ENCODE peak calls at places on chromosomes 4 and X, in four cellular contexts. One of them, this sample, is unnamed.

GRCh38 chr4:99841143-99841542 is 24.5 kb downstream of the DAPP1 start:
- DNase-seq in HL-60: no peak
- DNase-seq in vagina: no peak
- DNase-seq in ascending aorta: no peak
- DNase-seq in this sample: no peak

GRCh38 chr4:96649536-96649935 is 809.6 kb downstream of the PDHA2 start:
- DNase-seq in HL-60: no peak
- DNase-seq in ascending aorta: no peak
- DNase-seq in vagina: no peak
- DNase-seq in this sample: peak; percentile 65

GRCh38 chr4:111963158-111963557 is 182.1 kb upstream of the FAM241A start:
- DNase-seq in vagina: no peak
- DNase-seq in ascending aorta: no peak
- DNase-seq in HL-60: no peak
- DNase-seq in this sample: no peak

GRCh38 chrX:106802388-106803275 is at the start of gene TBC1D8B:
- DNase-seq in ascending aorta: peak; percentile 22
- DNase-seq in vagina: peak; percentile 91
- DNase-seq in HL-60: no peak
- DNase-seq in this sample: peak; percentile 92

GRCh38 chr4:1720163-1720983 is 750 bp downstream of the TMEM129 start:
- DNase-seq in vagina: no peak
- DNase-seq in ascending aorta: no peak
- DNase-seq in HL-60: peak; percentile 65
- DNase-seq in this sample: peak; percentile 30

GRCh38 chr4:79049840-79050520 is 110.7 kb upstream of the PAQR3 start:
- DNase-seq in ascending aorta: no peak
- DNase-seq in vagina: no peak
- DNase-seq in HL-60: no peak
- DNase-seq in this sample: peak; percentile 9

GRCh38 chrX:155612312-155613224 is at the start of gene TMLHE:
- DNase-seq in vagina: no peak
- DNase-seq in ascending aorta: peak; percentile 9
- DNase-seq in HL-60: peak; percentile 59
- DNase-seq in this sample: peak; percentile 57

GRCh38 chr4:168739851-168740250 is 243.0 kb downstream of the PALLD start:
- DNase-seq in vagina: no peak
- DNase-seq in HL-60: no peak
- DNase-seq in ascending aorta: no peak
- DNase-seq in this sample: no peak

GRCh38 chr4:1910643-1911042 is 39.5 kb downstream of the NSD2 start:
- DNase-seq in HL-60: peak; percentile 51
- DNase-seq in ascending aorta: no peak
- DNase-seq in vagina: no peak
- DNase-seq in this sample: peak; percentile 68

GRCh38 chr4:185669288-185669687 is 134.0 kb upstream of the PDLIM3 start:
- DNase-seq in HL-60: no peak
- DNase-seq in ascending aorta: no peak
- DNase-seq in vagina: no peak
- DNase-seq in this sample: no peak

GRCh38 chr4:11467931-11468330 is 39.2 kb upstream of the HS3ST1 start:
- DNase-seq in ascending aorta: no peak
- DNase-seq in vagina: no peak
- DNase-seq in HL-60: no peak
- DNase-seq in this sample: no peak

GRCh38 chr4:13522282-13523104 is 21.8 kb downstream of the NKX3-2 start:
- DNase-seq in ascending aorta: no peak
- DNase-seq in HL-60: no peak
- DNase-seq in vagina: no peak
- DNase-seq in this sample: no peak

GRCh38 chr4:18318682-18319410 is 297.3 kb upstream of the LCORL start:
- DNase-seq in vagina: no peak
- DNase-seq in ascending aorta: no peak
- DNase-seq in HL-60: no peak
- DNase-seq in this sample: no peak

GRCh38 chrX:13750204-13750603 is 15.7 kb downstream of the OFD1 start:
- DNase-seq in ascending aorta: no peak
- DNase-seq in HL-60: peak; percentile 49
- DNase-seq in vagina: no peak
- DNase-seq in this sample: peak; percentile 51

GRCh38 chr4:4869380-4869723 is 9.9 kb downstream of the MSX1 start:
- DNase-seq in vagina: no peak
- DNase-seq in ascending aorta: no peak
- DNase-seq in HL-60: no peak
- DNase-seq in this sample: no peak

GRCh38 chrX:12672362-12673106 is 118.7 kb upstream of the PRPS2 start:
- DNase-seq in HL-60: no peak
- DNase-seq in vagina: no peak
- DNase-seq in ascending aorta: no peak
- DNase-seq in this sample: no peak

GRCh38 chr4:125904802-125905201 is 590.0 kb downstream of the FAT4 start:
- DNase-seq in HL-60: no peak
- DNase-seq in vagina: no peak
- DNase-seq in ascending aorta: no peak
- DNase-seq in this sample: no peak

GRCh38 chr4:142846729-142847606 is 867 bp upstream of the INPP4B start:
- DNase-seq in vagina: no peak
- DNase-seq in HL-60: no peak
- DNase-seq in ascending aorta: no peak
- DNase-seq in this sample: peak; percentile 14

GRCh38 chr4:98745372-98745771 is 87.0 kb upstream of the TSPAN5 start:
- DNase-seq in ascending aorta: no peak
- DNase-seq in HL-60: peak; percentile 31
- DNase-seq in vagina: no peak
- DNase-seq in this sample: no peak

GRCh38 chr4:148116264-148116663 is 325.9 kb downstream of the NR3C2 start:
- DNase-seq in ascending aorta: no peak
- DNase-seq in HL-60: peak; percentile 10
- DNase-seq in vagina: no peak
- DNase-seq in this sample: peak; percentile 83

GRCh38 chr4:55503164-55503563 is 43.5 kb downstream of the CLOCK start:
- DNase-seq in vagina: no peak
- DNase-seq in ascending aorta: no peak
- DNase-seq in HL-60: no peak
- DNase-seq in this sample: peak; percentile 70

GRCh38 chr4:105022811-105023667 is 123.6 kb upstream of the TET2 start:
- DNase-seq in HL-60: peak; percentile 59
- DNase-seq in ascending aorta: no peak
- DNase-seq in vagina: no peak
- DNase-seq in this sample: peak; percentile 77

GRCh38 chrX:149006235-149006634 is 498.9 kb downstream of the IDS start:
- DNase-seq in HL-60: no peak
- DNase-seq in ascending aorta: no peak
- DNase-seq in vagina: no peak
- DNase-seq in this sample: no peak

GRCh38 chr4:40395908-40396806 is 61.0 kb downstream of the CHRNA9 start:
- DNase-seq in HL-60: no peak
- DNase-seq in vagina: no peak
- DNase-seq in ascending aorta: no peak
- DNase-seq in this sample: peak; percentile 45

GRCh38 chrX:103919336-103919682 is 43.1 kb upstream of the TMSB15B start:
- DNase-seq in vagina: no peak
- DNase-seq in ascending aorta: no peak
- DNase-seq in HL-60: no peak
- DNase-seq in this sample: peak; percentile 56

GRCh38 chr4:108031427-108032083 is 41.9 kb downstream of the HADH start:
- DNase-seq in HL-60: no peak
- DNase-seq in ascending aorta: no peak
- DNase-seq in vagina: no peak
- DNase-seq in this sample: no peak

GRCh38 chrX:11472381-11472780 is 179.2 kb downstream of the AMELX start:
- DNase-seq in ascending aorta: no peak
- DNase-seq in vagina: no peak
- DNase-seq in HL-60: no peak
- DNase-seq in this sample: peak; percentile 32

DNA sequence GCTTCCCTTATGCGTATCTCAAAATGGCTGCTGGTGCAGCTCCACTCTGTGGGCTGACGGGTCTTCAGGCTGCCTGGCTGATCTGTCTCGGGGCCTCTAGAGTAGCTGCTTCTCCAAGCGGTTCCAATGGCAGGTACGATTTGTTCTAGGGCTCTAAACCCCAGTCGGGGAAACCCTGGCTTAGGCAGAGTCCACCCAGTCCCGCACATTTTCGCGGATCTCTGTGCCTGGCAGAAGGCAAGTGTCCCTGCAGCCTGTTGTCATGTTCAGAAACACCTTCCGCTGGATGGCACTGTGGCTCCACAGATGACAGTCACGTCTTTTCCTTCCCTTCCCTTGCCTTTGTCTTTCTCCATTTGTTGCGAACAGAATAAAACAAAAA is 54.4 kb downstream of the NBDY start:
- DNase-seq in vagina: no peak
- DNase-seq in HL-60: peak; percentile 73
- DNase-seq in ascending aorta: no peak
- DNase-seq in this sample: peak; percentile 34
- TF ChIP-seq CTCF in vagina: peak; percentile 57
- TF ChIP-seq CTCF in HL-60: no peak
- TF ChIP-seq CTCF in ascending aorta: peak; percentile 60
- TF ChIP-seq CTCF in this sample: no peak

DNA sequence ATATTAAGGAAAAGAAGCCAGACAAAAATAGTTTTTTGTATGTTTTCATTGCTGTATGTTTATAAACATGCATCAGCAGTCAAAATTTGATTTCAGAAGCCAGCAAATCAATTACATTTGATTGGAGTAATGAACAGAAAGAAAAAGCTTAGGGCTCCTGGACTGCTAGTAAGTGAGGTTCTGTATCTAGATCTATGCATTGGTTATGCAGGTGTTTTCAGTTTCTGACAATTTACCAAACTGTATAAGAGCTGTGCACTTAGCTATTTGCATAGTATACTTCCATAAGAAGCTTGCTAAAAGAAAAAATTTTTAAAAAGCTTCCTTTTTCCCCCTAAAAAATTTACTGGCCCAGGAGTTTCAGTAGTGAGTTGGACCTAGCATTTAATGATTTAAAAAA is 881.6 kb downstream of the PCDH7 start:
- DNase-seq in vagina: no peak
- DNase-seq in HL-60: no peak
- DNase-seq in ascending aorta: no peak
- DNase-seq in this sample: no peak
- H3K4me3 ChIP-seq in vagina: no peak overlapping the region
- H3K4me3 ChIP-seq in HL-60: no peak overlapping the region
- H3K4me3 ChIP-seq in ascending aorta: no peak overlapping the region
- H3K4me3 ChIP-seq in this sample: no peak overlapping the region

DNA sequence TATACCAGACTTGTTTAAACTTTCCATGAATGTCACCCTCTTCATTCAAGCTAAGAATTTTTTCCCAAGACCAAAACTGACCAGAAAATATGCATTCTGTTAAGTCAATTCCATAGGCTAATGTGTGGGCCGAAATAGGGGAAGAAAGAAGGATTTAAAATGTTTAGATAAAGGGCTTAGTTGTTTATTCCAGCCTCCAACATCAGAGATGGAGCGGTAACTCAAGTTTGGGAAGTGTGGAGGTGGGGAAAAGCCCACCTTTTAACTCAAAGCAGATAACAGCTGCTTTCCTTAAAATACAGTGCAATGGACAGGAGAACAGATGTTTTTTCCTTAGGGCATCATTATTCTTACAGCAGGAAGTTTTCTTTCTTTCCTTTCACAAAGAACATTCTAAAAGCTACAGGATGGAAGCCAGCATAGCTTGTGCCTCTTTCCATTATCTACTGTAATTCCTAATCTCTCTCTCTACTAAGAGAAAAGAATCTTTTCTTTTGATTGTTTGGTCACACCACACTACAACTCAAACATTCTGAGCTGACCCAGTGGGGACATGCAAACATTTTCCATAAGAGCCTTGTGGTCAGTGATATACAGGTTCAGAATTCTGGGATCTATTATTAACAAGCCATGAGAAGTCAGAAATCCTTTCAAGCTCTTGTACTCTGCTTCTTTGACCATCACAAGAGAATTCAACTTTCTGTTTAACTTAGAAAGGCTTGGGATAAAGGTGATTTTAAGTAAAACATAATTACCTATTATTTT is 101.6 kb downstream of the PDE5A start:
- DNase-seq in vagina: no peak
- DNase-seq in ascending aorta: no peak
- DNase-seq in HL-60: no peak
- DNase-seq in this sample: peak; percentile 44
- TF ChIP-seq CTCF in vagina: no peak
- TF ChIP-seq CTCF in ascending aorta: no peak
- TF ChIP-seq CTCF in HL-60: no peak
- TF ChIP-seq CTCF in this sample: no peak

GRCh38 chrX:136198678-136199243 is 51.4 kb downstream of the FHL1 start:
- DNase-seq in HL-60: no peak
- DNase-seq in ascending aorta: no peak
- DNase-seq in vagina: no peak
- DNase-seq in this sample: no peak
- H3K4me3 ChIP-seq in HL-60: no peak overlapping the region
- H3K4me3 ChIP-seq in ascending aorta: peak overlapping the region; percentile 7
- H3K4me3 ChIP-seq in vagina: peak overlapping the region; percentile 18
- H3K4me3 ChIP-seq in this sample: no peak overlapping the region

GRCh38 chr4:100935090-100935489 is 412.2 kb downstream of the PPP3CA start:
- DNase-seq in vagina: no peak
- DNase-seq in HL-60: peak; percentile 12
- DNase-seq in ascending aorta: no peak
- DNase-seq in this sample: no peak
- TF ChIP-seq CTCF in vagina: no peak
- TF ChIP-seq CTCF in HL-60: peak; percentile 33
- TF ChIP-seq CTCF in ascending aorta: no peak
- TF ChIP-seq CTCF in this sample: peak; percentile 39

GRCh38 chrX:2614911-2615310 is 76.2 kb upstream of the CD99 start:
- DNase-seq in ascending aorta: no peak
- DNase-seq in vagina: no peak
- DNase-seq in HL-60: peak; percentile 78
- DNase-seq in this sample: peak; percentile 68
- H3K4me3 ChIP-seq in ascending aorta: no peak overlapping the region
- H3K4me3 ChIP-seq in vagina: no peak overlapping the region
- H3K4me3 ChIP-seq in HL-60: no peak overlapping the region
- H3K4me3 ChIP-seq in this sample: no peak overlapping the region